ENCODE peak calls at places on chromosomes 1 and 21, in ten cellular contexts. I is WTC11; R is BJ; X is AG09309; L is A673; F is CD4-positive, alpha-beta T cell; C is suprapubic skin; S is epithelial cell of esophagus; B is A549; J is stomach. N is an unnamed sample.

GRCh38 chr1:36420409-36420808 is 22.7 kb upstream of the LSM10 start:
- DNase-seq in R (no peak), I (no peak), C (no peak), L (no peak), X (no peak), S (no peak), B (no peak), F (no peak), J (no peak), N (no peak)

GRCh38 chr1:66617362-66617761 is 83.4 kb downstream of the SGIP1 start:
- DNase-seq in L (no peak), X (no peak), F (no peak), C (no peak), I (no peak), S (no peak), R (no peak), B (no peak), J (no peak), N (no peak)

GRCh38 chr1:3999941-4000735 is 100.1 kb upstream of the C1orf174 start:
- DNase-seq in J (no peak), X (no peak), F (no peak), L (no peak), B (no peak), I (no peak), C (peak; percentile 27), R (no peak), S (no peak), N (no peak)

GRCh38 chr1:6093061-6093460 is 47.4 kb downstream of the KCNAB2 start:
- DNase-seq in I (no peak), X (no peak), L (no peak), R (no peak), C (no peak), J (no peak), B (no peak), F (no peak), S (no peak), N (no peak)

GRCh38 chr1:116311756-116312691 is 61.0 kb upstream of the ATP1A1 start:
- DNase-seq in S (peak; percentile 70), X (no peak), F (no peak), L (no peak), I (no peak), J (peak; percentile 52), R (no peak), B (no peak), C (no peak), N (no peak)

GRCh38 chr1:20233866-20234265 is 47.5 kb upstream of the PLA2G2C start:
- DNase-seq in J (no peak), F (no peak), B (no peak), C (no peak), X (no peak), I (no peak), L (no peak), S (no peak), R (no peak), N (no peak)

GRCh38 chr21:31180256-31181088 is 142.2 kb upstream of the KRTAP19-8 start:
- DNase-seq in J (no peak), B (peak; percentile 9), I (no peak), F (no peak), X (no peak), R (no peak), L (peak; percentile 64), S (peak; percentile 51), C (no peak), N (no peak)

GRCh38 chr21:32965281-32965680 is 60.5 kb upstream of the OLIG2 start:
- DNase-seq in B (no peak), S (no peak), L (no peak), I (no peak), C (no peak), X (no peak), F (no peak), J (no peak), R (no peak), N (no peak)

GRCh38 chr1:203627819-203628184 is 1.2 kb downstream of the ATP2B4 start:
- DNase-seq in C (no peak), F (no peak), B (no peak), I (peak; percentile 16), R (no peak), S (peak; percentile 58), X (no peak), L (peak; percentile 21), J (peak; percentile 37), N (no peak)

GRCh38 chr1:203626910-203627246 is 246 bp downstream of the ATP2B4 start:
- DNase-seq in F (no peak), L (no peak), I (peak; percentile 60), B (peak; percentile 60), C (peak; percentile 87), J (no peak), R (no peak), S (no peak), X (no peak), N (peak; percentile 24)

GRCh38 chr1:203624341-203624712 is 2.3 kb upstream of the ATP2B4 start:
- DNase-seq in I (no peak), L (no peak), S (no peak), X (no peak), B (no peak), J (no peak), R (no peak), C (no peak), F (no peak), N (no peak)

GRCh38 chr1:203628185-203628996 is 1.8 kb downstream of the ATP2B4 start:
- DNase-seq in C (peak; percentile 80), X (no peak), B (no peak), R (no peak), I (peak; percentile 81), L (peak; percentile 48), F (peak; percentile 35), S (peak; percentile 82), J (no peak), N (peak; percentile 14)

DNA sequence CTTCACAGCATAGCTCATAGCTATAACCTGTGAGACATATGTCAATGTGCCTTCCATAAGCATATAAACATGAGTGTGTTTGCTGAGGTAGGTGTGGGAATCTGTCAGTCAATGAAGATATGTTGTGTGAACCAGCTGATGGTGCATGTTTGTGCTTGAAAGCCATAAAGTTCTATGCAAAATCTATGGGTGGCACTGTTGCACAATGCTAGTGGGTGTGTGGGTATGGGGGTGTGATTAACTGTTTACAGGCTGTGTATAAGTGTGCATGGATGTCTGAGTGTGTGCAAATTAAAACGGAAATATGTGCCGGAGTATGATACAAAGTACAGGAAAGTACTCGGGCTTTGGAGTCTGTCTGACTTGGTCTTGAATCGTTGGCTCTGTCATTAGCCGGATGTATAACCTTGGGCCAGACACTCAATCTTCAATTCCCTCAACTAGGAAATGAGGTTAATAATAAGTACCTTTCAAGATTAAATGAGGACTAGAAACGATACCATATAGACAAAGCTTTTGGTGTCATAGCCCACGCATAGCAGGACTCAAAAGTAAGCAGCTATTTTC is 926 bp upstream of the ATP2B4 start:
- DNase-seq in S (peak; percentile 97), J (no peak), I (no peak), F (peak; percentile 45), R (no peak), L (peak; percentile 73), C (no peak), B (no peak), X (no peak), N (no peak)
- TF ChIP-seq CTCF in S (no peak), J (no peak), I (no peak), F (peak; percentile 74), R (no peak), L (peak; percentile 45), C (peak; percentile 12), B (peak; percentile 42), X (peak; percentile 15), N (no peak)

DNA sequence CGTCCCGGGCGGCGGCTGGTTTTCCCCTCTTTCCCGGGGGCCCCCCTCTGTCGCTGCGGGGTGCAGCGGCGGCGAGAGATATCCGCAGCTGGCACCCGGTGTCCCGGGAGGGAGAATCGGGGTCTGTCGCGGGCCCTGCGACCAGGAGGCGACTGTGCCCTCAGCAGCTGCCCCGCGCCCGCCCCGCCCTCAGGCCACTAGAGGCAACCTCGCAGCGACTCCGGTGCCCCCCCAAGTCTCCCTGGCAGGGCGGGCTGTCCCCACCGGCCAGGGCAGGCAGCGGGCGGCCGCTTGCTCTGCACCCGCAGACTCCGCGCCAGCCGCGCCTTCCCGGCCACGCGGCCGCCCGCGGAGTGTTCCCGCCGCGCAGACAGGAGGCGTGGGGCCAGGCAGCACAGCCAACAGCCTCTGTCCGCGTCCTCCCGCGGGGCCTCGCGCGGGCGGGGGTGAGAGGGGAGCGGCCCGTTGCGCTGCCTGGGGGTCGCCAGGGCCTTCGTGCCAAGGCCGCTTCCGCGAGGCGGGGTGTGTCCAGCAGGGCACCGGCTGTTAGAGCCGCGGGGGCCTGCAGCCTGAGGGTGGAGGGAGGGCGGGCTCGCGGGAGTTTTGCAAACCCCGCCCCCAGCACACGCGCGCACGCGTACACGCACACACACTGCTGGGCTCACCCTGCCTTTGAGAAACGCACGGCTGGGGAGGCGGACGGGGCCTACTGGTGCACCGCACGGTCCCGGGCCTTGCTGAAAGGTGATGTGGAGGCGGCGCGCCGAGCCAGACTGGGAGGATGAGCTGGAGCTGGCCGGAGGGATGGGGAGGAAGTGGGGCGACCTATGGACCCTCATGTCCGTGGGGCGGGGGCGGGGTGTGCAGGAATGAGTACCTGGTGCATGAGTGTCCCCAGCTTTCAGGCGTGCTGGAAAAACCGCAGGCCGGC is 41.4 kb downstream of the KIAA1614 start:
- DNase-seq in J (peak; percentile 66), R (no peak), L (peak; percentile 77), B (peak; percentile 40), C (peak; percentile 83), S (peak; percentile 28), I (peak; percentile 31), F (peak; percentile 71), X (peak; percentile 18), N (no peak)
- TF ChIP-seq CTCF in J (no peak), R (no peak), L (no peak), B (no peak), C (peak; percentile 8), S (no peak), I (no peak), F (no peak), X (peak; percentile 8), N (no peak)

GRCh38 chr1:1763657-1764621 is 14.3 kb downstream of the NADK start:
- DNase-seq in C (no peak), L (no peak), X (peak; percentile 16), B (no peak), R (no peak), S (peak; percentile 93), I (no peak), J (peak; percentile 52), F (no peak), N (no peak)
- TF ChIP-seq CTCF in C (no peak), L (no peak), X (peak; percentile 13), B (peak; percentile 5), R (peak; percentile 29), S (peak; percentile 24), I (no peak), J (no peak), F (no peak), N (no peak)

GRCh38 chr1:235261243-235261642 is 66.7 kb downstream of the ARID4B start:
- DNase-seq in J (no peak), S (no peak), B (no peak), F (no peak), X (no peak), C (no peak), L (no peak), R (no peak), I (no peak), N (no peak)

GRCh38 chr1:235254721-235255120 is 73.3 kb downstream of the ARID4B start:
- DNase-seq in B (no peak), C (no peak), X (no peak), F (no peak), R (no peak), I (no peak), S (no peak), J (no peak), L (no peak), N (no peak)

GRCh38 chr1:235264327-235264726 is 63.7 kb downstream of the ARID4B start:
- DNase-seq in X (no peak), J (no peak), S (no peak), R (no peak), I (no peak), F (no peak), L (no peak), B (no peak), C (no peak), N (no peak)

GRCh38 chr1:235262539-235262938 is 65.4 kb downstream of the ARID4B start:
- DNase-seq in S (no peak), C (no peak), F (no peak), I (no peak), X (no peak), R (no peak), L (no peak), B (no peak), J (no peak), N (no peak)

GRCh38 chr1:235259133-235259778 is 68.7 kb downstream of the ARID4B start:
- DNase-seq in C (no peak), L (no peak), J (peak; percentile 73), B (no peak), R (no peak), S (no peak), F (no peak), X (no peak), I (no peak), N (no peak)
- TF ChIP-seq CTCF in C (no peak), L (no peak), J (no peak), B (no peak), R (no peak), S (no peak), F (no peak), X (no peak), I (no peak), N (no peak)

N was measured in progenitor cell of endocrine pancreas.